ENCODE peak calls at places on chromosomes 11 and 22, in five cellular contexts. One of them, this sample, is unnamed.

GRCh38 chr22:40024201-40025061 is 29.7 kb downstream of the FAM83F start:
- DNase-seq in K562: peak
- DNase-seq in GM12878: no peak
- DNase-seq in GM12891: peak
- DNase-seq in GM12892: peak
- DNase-seq in this sample: no peak

GRCh38 chr22:23564276-23564675 is 15.8 kb downstream of the IGLL1 start:
- DNase-seq in GM12892: no peak
- DNase-seq in GM12878: no peak
- DNase-seq in GM12891: no peak
- DNase-seq in K562: no peak
- DNase-seq in this sample: no peak

GRCh38 chr22:19717691-19718254 is 3.5 kb downstream of the SEPTIN5 start:
- DNase-seq in GM12878: no peak
- DNase-seq in K562: no peak
- DNase-seq in GM12891: peak
- DNase-seq in GM12892: peak
- DNase-seq in this sample: no peak

GRCh38 chr11:26950260-26950719 is 43.6 kb upstream of the FIBIN start:
- DNase-seq in GM12891: no peak
- DNase-seq in K562: no peak
- DNase-seq in GM12892: no peak
- DNase-seq in GM12878: no peak
- DNase-seq in this sample: no peak

GRCh38 chr11:8913961-8914660 is 3.1 kb downstream of the AKIP1 start:
- DNase-seq in K562: peak
- DNase-seq in GM12878: no peak
- DNase-seq in GM12892: peak
- DNase-seq in GM12891: no peak
- DNase-seq in this sample: peak

GRCh38 chr11:65571940-65572339 is 398 bp upstream of the FAM89B start:
- DNase-seq in GM12878: no peak
- DNase-seq in GM12891: no peak
- DNase-seq in GM12892: no peak
- DNase-seq in K562: no peak
- DNase-seq in this sample: no peak

GRCh38 chr11:57424802-57425564 is 1.9 kb downstream of the SLC43A3 start:
- DNase-seq in GM12891: peak
- DNase-seq in GM12892: peak
- DNase-seq in K562: peak
- DNase-seq in GM12878: peak
- DNase-seq in this sample: no peak

GRCh38 chr11:16195659-16196058 is 160.7 kb downstream of the SOX6 start:
- DNase-seq in GM12891: no peak
- DNase-seq in GM12892: no peak
- DNase-seq in GM12878: no peak
- DNase-seq in K562: no peak
- DNase-seq in this sample: no peak

GRCh38 chr11:120180571-120181445 is 30.0 kb upstream of the OAF start:
- DNase-seq in GM12892: no peak
- DNase-seq in K562: no peak
- DNase-seq in GM12891: no peak
- DNase-seq in GM12878: no peak
- DNase-seq in this sample: no peak

GRCh38 chr22:41191467-41191866 is 13.6 kb upstream of the L3MBTL2 start:
- DNase-seq in K562: no peak
- DNase-seq in GM12878: no peak
- DNase-seq in GM12891: no peak
- DNase-seq in GM12892: no peak
- DNase-seq in this sample: no peak

GRCh38 chr11:74084796-74085541 is 76.1 kb upstream of the UCP3 start:
- DNase-seq in GM12891: no peak
- DNase-seq in K562: no peak
- DNase-seq in GM12892: no peak
- DNase-seq in GM12878: no peak
- DNase-seq in this sample: no peak

GRCh38 chr11:17845431-17845881 is 110.9 kb downstream of the KCNC1 start:
- DNase-seq in GM12878: no peak
- DNase-seq in K562: no peak
- DNase-seq in GM12892: no peak
- DNase-seq in GM12891: no peak
- DNase-seq in this sample: no peak

GRCh38 chr22:37259540-37260029 is 15.5 kb upstream of the RAC2 start:
- DNase-seq in GM12891: no peak
- DNase-seq in GM12892: no peak
- DNase-seq in GM12878: no peak
- DNase-seq in K562: peak
- DNase-seq in this sample: peak

GRCh38 chr11:64759722-64760719 is at the start of gene PYGM:
- DNase-seq in K562: peak
- DNase-seq in GM12878: no peak
- DNase-seq in GM12891: no peak
- DNase-seq in GM12892: no peak
- DNase-seq in this sample: peak

GRCh38 chr22:36433318-36434231 is 45.8 kb upstream of the MYH9 start:
- DNase-seq in K562: no peak
- DNase-seq in GM12878: no peak
- DNase-seq in GM12892: no peak
- DNase-seq in GM12891: no peak
- DNase-seq in this sample: no peak

GRCh38 chr11:59174664-59175033 is 2.7 kb downstream of the DTX4 start:
- DNase-seq in K562: no peak
- DNase-seq in GM12892: no peak
- DNase-seq in GM12878: no peak
- DNase-seq in GM12891: no peak
- DNase-seq in this sample: no peak

GRCh38 chr22:30575011-30575671 is 676 bp upstream of the GAL3ST1 start:
- DNase-seq in GM12892: no peak
- DNase-seq in GM12891: no peak
- DNase-seq in GM12878: no peak
- DNase-seq in K562: no peak
- DNase-seq in this sample: no peak

GRCh38 chr11:11842426-11843008 is 745 bp downstream of the USP47 start:
- DNase-seq in GM12892: no peak
- DNase-seq in GM12878: peak
- DNase-seq in K562: no peak
- DNase-seq in GM12891: peak
- DNase-seq in this sample: no peak

GRCh38 chr11:62902932-62903331 is 18.2 kb downstream of the CHRM1 start:
- DNase-seq in GM12878: no peak
- DNase-seq in GM12892: no peak
- DNase-seq in GM12891: no peak
- DNase-seq in K562: no peak
- DNase-seq in this sample: no peak

GRCh38 chr22:37409557-37409956 is 17.7 kb downstream of the ELFN2 start:
- DNase-seq in K562: no peak
- DNase-seq in GM12891: no peak
- DNase-seq in GM12892: no peak
- DNase-seq in GM12878: no peak
- DNase-seq in this sample: no peak

GRCh38 chr11:14258177-14258935 is 100.6 kb downstream of the RRAS2 start:
- DNase-seq in GM12891: no peak
- DNase-seq in GM12892: no peak
- DNase-seq in K562: no peak
- DNase-seq in GM12878: no peak
- DNase-seq in this sample: peak

GRCh38 chr22:42930810-42931420 is 73.8 kb upstream of the ARFGAP3 start:
- DNase-seq in GM12878: no peak
- DNase-seq in K562: no peak
- DNase-seq in GM12891: no peak
- DNase-seq in GM12892: no peak
- DNase-seq in this sample: no peak

GRCh38 chr22:35732116-35732515 is 14.4 kb downstream of the APOL5 start:
- DNase-seq in GM12891: no peak
- DNase-seq in K562: no peak
- DNase-seq in GM12892: no peak
- DNase-seq in GM12878: no peak
- DNase-seq in this sample: no peak

GRCh38 chr22:47325249-47325648 is 562.8 kb downstream of the TBC1D22A start:
- DNase-seq in GM12878: no peak
- DNase-seq in K562: no peak
- DNase-seq in GM12892: no peak
- DNase-seq in GM12891: no peak
- DNase-seq in this sample: no peak

GRCh38 chr11:112025682-112026081 is 474 bp downstream of the DLAT start:
- DNase-seq in GM12878: no peak
- DNase-seq in GM12892: peak
- DNase-seq in GM12891: peak
- DNase-seq in K562: no peak
- DNase-seq in this sample: no peak

GRCh38 chr22:40215266-40215665 is 37.5 kb downstream of the TNRC6B start:
- DNase-seq in GM12892: no peak
- DNase-seq in GM12891: no peak
- DNase-seq in K562: no peak
- DNase-seq in GM12878: no peak
- DNase-seq in this sample: no peak

GRCh38 chr11:65423516-65424199 is 1.1 kb downstream of the NEAT1 start:
- DNase-seq in GM12892: no peak
- DNase-seq in K562: no peak
- DNase-seq in GM12878: no peak
- DNase-seq in GM12891: no peak
- DNase-seq in this sample: no peak

GRCh38 chr11:3723014-3723708 is 52.0 kb upstream of the CHRNA10 start:
- DNase-seq in K562: no peak
- DNase-seq in GM12891: no peak
- DNase-seq in GM12892: no peak
- DNase-seq in GM12878: no peak
- DNase-seq in this sample: no peak

GRCh38 chr11:24588075-24588474 is 91.2 kb downstream of the LUZP2 start:
- DNase-seq in GM12891: no peak
- DNase-seq in K562: no peak
- DNase-seq in GM12892: no peak
- DNase-seq in GM12878: no peak
- DNase-seq in this sample: no peak

GRCh38 chr11:63492441-63492840 is 1.5 kb upstream of the PLAAT5 start:
- DNase-seq in GM12892: no peak
- DNase-seq in GM12878: no peak
- DNase-seq in GM12891: no peak
- DNase-seq in K562: no peak
- DNase-seq in this sample: no peak

GRCh38 chr22:32574957-32575893 is 100.6 kb downstream of the FBXO7 start:
- DNase-seq in GM12878: no peak
- DNase-seq in K562: no peak
- DNase-seq in GM12891: no peak
- DNase-seq in GM12892: no peak
- DNase-seq in this sample: no peak

GRCh38 chr11:121412000-121412587 is 40.0 kb upstream of the SORL1 start:
- DNase-seq in GM12878: no peak
- DNase-seq in GM12892: no peak
- DNase-seq in K562: no peak
- DNase-seq in GM12891: no peak
- DNase-seq in this sample: no peak

GRCh38 chr11:2535673-2536439 is 91.0 kb downstream of the KCNQ1 start:
- DNase-seq in GM12892: no peak
- DNase-seq in GM12891: no peak
- DNase-seq in K562: no peak
- DNase-seq in GM12878: no peak
- DNase-seq in this sample: no peak

GRCh38 chr11:57637626-57638004 is 12.1 kb downstream of the YPEL4 start:
- DNase-seq in GM12891: no peak
- DNase-seq in GM12878: no peak
- DNase-seq in K562: no peak
- DNase-seq in GM12892: no peak
- DNase-seq in this sample: no peak

DNA sequence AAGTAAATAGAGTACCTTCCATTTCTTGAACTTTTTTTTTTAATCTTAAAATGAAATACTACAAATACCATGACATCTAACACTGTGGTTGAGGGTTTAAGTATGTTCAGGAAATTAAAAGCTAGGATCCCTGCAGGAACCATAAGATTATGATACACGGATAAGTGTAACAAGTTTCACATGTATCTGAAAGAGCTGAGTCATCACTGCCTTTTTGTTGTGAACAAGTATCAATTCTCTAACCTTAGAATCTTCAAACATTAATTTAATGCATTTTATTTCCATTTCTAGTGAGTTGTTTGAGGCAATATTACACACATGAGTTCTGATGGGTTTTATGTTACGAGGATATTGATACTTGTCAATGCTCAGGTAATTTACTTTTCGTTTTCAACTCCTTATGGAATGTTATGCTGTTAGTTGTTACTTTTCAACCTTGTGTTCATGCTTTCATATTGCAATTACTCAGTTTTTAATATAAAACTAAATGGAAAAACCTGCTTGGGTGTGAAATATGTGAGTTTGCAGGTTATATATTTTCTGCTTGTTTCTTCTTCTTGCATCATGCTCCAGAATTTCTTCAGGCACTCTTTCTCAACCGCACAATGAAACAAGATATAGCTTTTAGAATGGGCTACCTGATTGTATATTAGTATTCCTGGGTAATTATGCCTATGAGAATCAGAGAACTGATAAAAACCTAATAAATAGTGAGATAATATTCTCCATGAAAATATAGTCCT is 361.3 kb upstream of the MTNR1B start:
- DNase-seq in GM12892: no peak
- DNase-seq in GM12891: no peak
- DNase-seq in K562: no peak
- DNase-seq in GM12878: no peak
- DNase-seq in this sample: no peak
- TF ChIP-seq TAF1 in GM12892: no peak
- TF ChIP-seq TAF1 in GM12891: no peak
- TF ChIP-seq TAF1 in K562: no peak
- TF ChIP-seq TAF1 in GM12878: no peak
- TF ChIP-seq TAF1 in this sample: no peak

DNA sequence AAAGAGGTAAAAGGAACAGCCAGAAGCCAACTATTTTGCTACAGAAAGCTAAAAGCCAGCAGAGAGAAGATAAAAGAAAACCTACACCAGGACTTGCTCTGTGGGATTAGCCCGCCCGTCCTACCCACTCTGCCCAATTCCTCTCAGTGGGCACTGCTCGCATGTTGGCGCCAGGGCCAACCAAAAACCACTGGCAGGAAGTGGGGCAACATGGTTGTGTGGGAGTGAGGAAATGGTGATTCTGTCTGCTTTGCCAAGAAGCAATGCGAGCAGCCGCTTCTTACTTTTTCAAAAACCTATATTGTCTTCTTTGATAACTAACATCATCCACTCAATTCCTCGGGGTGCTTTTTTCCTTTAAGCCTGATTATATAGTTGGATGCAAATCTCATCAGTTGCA is 14.2 kb upstream of the APOA1 start:
- DNase-seq in GM12891: no peak
- DNase-seq in K562: no peak
- DNase-seq in GM12878: no peak
- DNase-seq in GM12892: no peak
- DNase-seq in this sample: no peak
- TF ChIP-seq TAF1 in GM12891: no peak
- TF ChIP-seq TAF1 in K562: no peak
- TF ChIP-seq TAF1 in GM12878: no peak
- TF ChIP-seq TAF1 in GM12892: no peak
- TF ChIP-seq TAF1 in this sample: no peak

GRCh38 chr11:93905384-93905783 is 55.0 kb upstream of the VSTM5 start:
- DNase-seq in K562: no peak
- DNase-seq in GM12891: no peak
- DNase-seq in GM12878: no peak
- DNase-seq in GM12892: no peak
- DNase-seq in this sample: no peak
- TF ChIP-seq TAF1 in K562: no peak
- TF ChIP-seq TAF1 in GM12891: no peak
- TF ChIP-seq TAF1 in GM12878: no peak
- TF ChIP-seq TAF1 in GM12892: no peak
- TF ChIP-seq TAF1 in this sample: no peak

GRCh38 chr11:130115218-130115617 is 44.4 kb upstream of the ST14 start:
- DNase-seq in GM12892: no peak
- DNase-seq in K562: no peak
- DNase-seq in GM12891: no peak
- DNase-seq in GM12878: no peak
- DNase-seq in this sample: no peak
- TF ChIP-seq TAF1 in GM12892: no peak
- TF ChIP-seq TAF1 in K562: no peak
- TF ChIP-seq TAF1 in GM12891: no peak
- TF ChIP-seq TAF1 in GM12878: no peak
- TF ChIP-seq TAF1 in this sample: no peak

This sample was measured in H1.